ENCODE peak calls at places on chromosomes 11 and 22, in five cellular contexts. D is suprapubic skin, V is H1, E is HCT116, A is transverse colon. S is an unnamed sample. For H3K4me1, the result is how much of the 10 kb centered on the place peaks cover.

GRCh38 chr11:118071416-118072030 is 5.4 kb upstream of the TMPRSS4 start:
- DNase-seq in A (no peak), D (no peak), V (no peak), E (no peak), S (no peak)

GRCh38 chr11:117441146-117441975 is 113.7 kb downstream of the CEP164 start:
- DNase-seq in V (no peak), D (no peak), E (no peak), A (no peak), S (no peak)

GRCh38 chr22:19495562-19496323 is 16.0 kb downstream of the CDC45 start:
- DNase-seq in V (no peak), D (no peak), A (no peak), E (no peak), S (no peak)

GRCh38 chr22:25048659-25049657 is 96.4 kb downstream of the KIAA1671 start:
- DNase-seq in D (peak), V (peak), A (peak), E (peak), S (no peak)

GRCh38 chr11:20754957-20755356 is 85.6 kb downstream of the NELL1 start:
- DNase-seq in A (no peak), E (no peak), V (peak), D (no peak), S (no peak)

GRCh38 chr11:64173616-64174355 is 7.9 kb upstream of the MACROD1 start:
- DNase-seq in A (no peak), V (no peak), E (no peak), D (no peak), S (no peak)

GRCh38 chr22:22157500-22157822 is 87.1 kb upstream of the VPREB1 start:
- DNase-seq in A (no peak), E (no peak), D (no peak), V (no peak), S (no peak)

GRCh38 chr11:72771507-72771906 is 19.3 kb upstream of the ARAP1 start:
- DNase-seq in E (no peak), V (no peak), D (no peak), A (no peak), S (no peak)

GRCh38 chr11:55956521-55956920 is 13.2 kb downstream of the OR10AG1 start:
- DNase-seq in V (no peak), A (no peak), D (no peak), E (no peak), S (no peak)

GRCh38 chr22:27397036-27397947 is 404.3 kb downstream of the MN1 start:
- DNase-seq in A (no peak), V (no peak), D (no peak), E (no peak), S (no peak)

GRCh38 chr11:17822021-17822781 is 87.6 kb downstream of the KCNC1 start:
- DNase-seq in A (no peak), E (no peak), D (no peak), V (no peak), S (no peak)

GRCh38 chr11:62444271-62444833 is 25.5 kb downstream of the SCGB1A1 start:
- DNase-seq in E (no peak), A (peak), D (peak), V (no peak), S (no peak)

GRCh38 chr11:2777871-2778629 is 78.3 kb upstream of the KCNQ1OT1 start:
- DNase-seq in A (no peak), V (peak), D (peak), E (no peak), S (peak)

GRCh38 chr22:20750461-20751184 is 23.3 kb upstream of the SERPIND1 start:
- DNase-seq in V (no peak), D (no peak), A (peak), E (no peak), S (no peak)

GRCh38 chr22:17910561-17911311 is 113.6 kb downstream of the MICAL3 start:
- DNase-seq in V (peak), E (no peak), D (peak), A (peak), S (no peak)

GRCh38 chr11:103947566-103947919 is 88.9 kb upstream of the DDI1 start:
- DNase-seq in E (no peak), D (no peak), V (no peak), A (no peak), S (no peak)

GRCh38 chr11:32108576-32108975 is 17.7 kb downstream of the RCN1 start:
- DNase-seq in A (no peak), E (no peak), D (no peak), V (no peak), S (peak)

GRCh38 chr11:6406370-6406769 is 12.5 kb downstream of the APBB1 start:
- DNase-seq in D (no peak), E (no peak), A (no peak), V (no peak), S (no peak)
- H3K4me1 ChIP-seq in D (under half), E (under half), A (under half), V (under half), S (under half)

DNA sequence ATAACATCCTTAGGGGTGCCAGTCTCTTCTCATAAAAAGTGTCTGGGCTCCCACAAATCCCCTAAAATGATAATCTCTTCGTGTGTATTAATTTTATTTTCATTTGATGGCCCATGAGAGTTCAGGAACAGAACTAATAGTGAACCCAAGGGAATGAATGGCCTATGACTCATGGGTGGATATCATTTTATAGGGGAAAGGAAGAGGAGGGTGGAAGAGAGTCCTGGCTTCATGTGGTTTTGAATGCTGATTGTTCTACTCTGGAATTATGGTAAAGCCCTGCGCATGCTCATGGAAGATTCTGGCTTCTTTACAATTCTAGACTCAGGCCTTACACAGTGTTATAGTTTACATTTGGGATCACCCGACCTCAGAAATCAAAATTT is 35.3 kb downstream of the MAML2 start:
- DNase-seq in D (no peak), V (no peak), A (no peak), E (peak), S (no peak)
- TF ChIP-seq POLR2AphosphoS5 in D (no peak), V (no peak), A (peak), E (no peak), S (no peak)

GRCh38 chr11:66178871-66179270 is 89.6 kb upstream of the RAB1B start:
- DNase-seq in E (no peak), A (no peak), D (no peak), V (no peak), S (no peak)
- H3K4me1 ChIP-seq in E (under half), A (under half), D (under half), V (under half), S (under half)

GRCh38 chr11:78833237-78833636 is 258.6 kb upstream of the NARS2 start:
- DNase-seq in V (no peak), A (no peak), D (no peak), E (no peak), S (no peak)
- TF ChIP-seq POLR2AphosphoS5 in V (no peak), A (no peak), D (no peak), E (no peak), S (no peak)

GRCh38 chr22:30302810-30303138 is 13.5 kb upstream of the CASTOR1 start:
- DNase-seq in E (no peak), D (no peak), A (no peak), V (no peak), S (no peak)

GRCh38 chr22:30304495-30305244 is 15.4 kb upstream of the CASTOR1 start:
- DNase-seq in E (no peak), D (no peak), V (no peak), A (peak), S (no peak)

GRCh38 chr22:30299322-30299721 is 10.0 kb upstream of the CASTOR1 start:
- DNase-seq in E (no peak), D (no peak), A (no peak), V (no peak), S (no peak)

GRCh38 chr22:30305519-30305905 is 16.2 kb upstream of the CASTOR1 start:
- DNase-seq in E (no peak), D (peak), A (peak), V (no peak), S (no peak)

DNA sequence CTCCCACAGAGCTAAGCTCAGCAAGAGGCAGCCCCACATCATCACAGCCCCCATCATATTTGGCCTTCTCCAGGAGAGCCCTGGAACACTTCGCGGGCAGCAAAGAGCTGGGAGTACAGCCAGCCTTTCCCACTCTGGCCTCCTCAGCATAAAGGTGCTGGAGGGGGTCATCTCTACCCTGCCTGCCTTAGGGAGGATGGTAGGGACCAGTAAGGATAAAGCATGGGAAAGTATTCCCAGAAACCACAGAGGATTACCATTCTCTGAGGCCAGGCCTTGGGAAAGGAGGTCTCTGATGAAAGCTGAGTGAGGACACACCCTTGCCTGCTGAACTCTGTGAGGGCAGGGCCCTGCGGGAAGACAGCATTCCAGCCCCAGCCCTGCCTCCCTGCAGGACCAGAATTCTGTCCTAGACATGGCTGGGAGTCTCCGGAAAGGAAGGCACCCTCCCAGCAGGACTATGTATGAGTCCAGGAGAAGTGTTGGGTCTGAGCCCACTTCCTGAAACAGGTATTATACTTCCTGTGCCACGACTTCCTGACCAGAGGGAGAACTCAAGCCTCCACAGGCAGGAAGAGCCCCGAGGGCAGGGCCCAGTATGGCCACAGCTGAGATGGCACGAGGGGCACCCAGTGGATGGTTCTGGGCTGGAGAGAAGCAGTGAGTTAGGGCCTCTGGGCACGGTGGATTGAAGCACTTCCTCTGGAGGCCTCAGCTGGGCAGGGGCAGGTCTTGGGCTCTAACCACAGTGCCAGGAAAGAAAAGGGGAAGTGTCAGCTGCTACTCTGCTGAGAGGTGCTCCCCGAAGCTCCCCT is 12.9 kb upstream of the CASTOR1 start:
- DNase-seq in A (peak), E (no peak), D (no peak), V (no peak), S (no peak)
- H3K4me1 ChIP-seq in A (half or more), E (half or more), D (half or more), V (under half), S (half or more)

GRCh38 chr11:65425105-65425970 is 2.7 kb downstream of the NEAT1 start:
- DNase-seq in V (no peak), A (peak), E (peak), D (peak), S (no peak)

GRCh38 chr11:65422104-65422632 is 430 bp upstream of the NEAT1 start:
- DNase-seq in V (peak), A (peak), D (peak), E (peak), S (peak)

GRCh38 chr11:65422633-65423515 is at the start of gene NEAT1:
- DNase-seq in E (peak), V (peak), A (peak), D (peak), S (peak)

GRCh38 chr11:65424200-65425104 is 1.9 kb downstream of the NEAT1 start:
- DNase-seq in E (no peak), V (no peak), D (peak), A (peak), S (no peak)

GRCh38 chr11:65423516-65424199 is 1.1 kb downstream of the NEAT1 start:
- DNase-seq in A (peak), E (no peak), V (no peak), D (peak), S (no peak)
- TF ChIP-seq POLR2AphosphoS5 in A (peak), E (no peak), V (no peak), D (no peak), S (no peak)

S was measured in esophagus muscularis mucosa.